ENCODE peak calls at places on chromosomes 12 and 14, in five cellular contexts. Y is epithelial cell of prostate; T is activated CD4-positive, alpha-beta T cell treated with anti-CD3 and anti-CD28 coated beads, Interleukin-2, amount 50 U/mL, for 1 hour; I is stimulated activated CD4-positive, alpha-beta T cell treated with anti-CD3 and anti-CD28 coated beads, Interleukin-15, amount 100 ng/mL, for 48 hours; L is GM18507. X is an unnamed sample.

GRCh38 chr14:33839193-33840076 is 111.4 kb downstream of the EGLN3 start:
- DNase-seq in L (peak), Y (no peak), T (peak), I (peak), X (peak)

GRCh38 chr14:34781242-34781641 is 66.8 kb upstream of the CFL2 start:
- DNase-seq in T (no peak), I (no peak), Y (peak), L (no peak), X (no peak)

GRCh38 chr12:11855993-11856374 is 206.5 kb downstream of the ETV6 start:
- DNase-seq in T (no peak), L (no peak), I (no peak), Y (no peak), X (no peak)

GRCh38 chr14:64880382-64881121 is 845 bp upstream of the SPTB start:
- DNase-seq in Y (no peak), L (peak), T (peak), I (peak), X (peak)

GRCh38 chr14:75183225-75183624 is 6.8 kb upstream of the TMED10 start:
- DNase-seq in Y (no peak), I (no peak), L (no peak), T (no peak), X (no peak)

GRCh38 chr12:80460972-80461371 is 16.9 kb downstream of the PTPRQ start:
- DNase-seq in I (no peak), T (no peak), L (no peak), Y (no peak), X (no peak)

GRCh38 chr12:124407074-124407473 is 112.2 kb downstream of the RFLNA start:
- DNase-seq in T (no peak), I (no peak), Y (no peak), L (no peak), X (no peak)

GRCh38 chr14:92914087-92914656 is 8.8 kb upstream of the CHGA start:
- DNase-seq in T (peak), L (no peak), Y (no peak), I (peak), X (peak)

GRCh38 chr12:12992418-12993175 is 7.5 kb downstream of the HEBP1 start:
- DNase-seq in T (no peak), L (no peak), I (no peak), Y (no peak), X (no peak)

GRCh38 chr12:75889214-75889613 is 142.4 kb downstream of the PHLDA1 start:
- DNase-seq in T (no peak), I (no peak), L (no peak), Y (no peak), X (no peak)

GRCh38 chr12:98371419-98371818 is 144.0 kb upstream of the TMPO start:
- DNase-seq in L (no peak), Y (no peak), I (no peak), T (no peak), X (no peak)

GRCh38 chr14:58637040-58637390 is 747 bp upstream of the DACT1 start:
- DNase-seq in Y (peak), T (peak), I (no peak), L (no peak), X (no peak)

GRCh38 chr14:75995372-75996041 is 9.9 kb downstream of the IFT43 start:
- DNase-seq in T (no peak), Y (no peak), I (no peak), L (no peak), X (no peak)

X was measured in activated gamma-delta T cell treated with Interleukin-2 at 50 U/mL for 16 hours.